ENCODE peak calls at places on chromosomes 12 and 14, in six cellular contexts. H is neural progenitor cell, J is HCT116, G is gastrocnemius medialis, Q is psoas muscle, S is cardiac fibroblast. L is an unnamed sample.

GRCh38 chr12:75953312-75953906 is 78.2 kb downstream of the PHLDA1 start:
- DNase-seq in H (no peak), J (no peak), Q (no peak), S (peak), G (no peak), L (peak)

GRCh38 chr12:96063046-96063445 is 27.7 kb upstream of the LTA4H start:
- DNase-seq in G (no peak), S (peak), H (no peak), J (no peak), Q (no peak), L (no peak)

GRCh38 chr12:101619026-101619827 is 24.5 kb downstream of the MYBPC1 start:
- DNase-seq in H (no peak), J (no peak), Q (no peak), S (no peak), G (no peak), L (no peak)

GRCh38 chr12:76878899-76879709 is at the start of gene CSRP2:
- DNase-seq in J (peak), H (peak), G (peak), S (peak), Q (peak), L (no peak)

GRCh38 chr12:114238808-114239207 is 167.1 kb downstream of the TBX5 start:
- DNase-seq in Q (no peak), J (no peak), S (peak), G (no peak), H (no peak), L (no peak)

GRCh38 chr12:11795192-11795909 is 145.9 kb downstream of the ETV6 start:
- DNase-seq in G (peak), Q (no peak), H (no peak), S (no peak), J (peak), L (no peak)

GRCh38 chr12:32134144-32134888 is 27.7 kb downstream of the BICD1 start:
- DNase-seq in J (no peak), G (no peak), H (no peak), S (peak), Q (no peak), L (no peak)

GRCh38 chr12:3820122-3820521 is 53.1 kb downstream of the PARP11 start:
- DNase-seq in G (no peak), H (no peak), S (no peak), Q (no peak), J (no peak), L (peak)

GRCh38 chr14:38184132-38184531 is 23.6 kb upstream of the SSTR1 start:
- DNase-seq in S (no peak), H (no peak), Q (no peak), G (no peak), J (no peak), L (no peak)

GRCh38 chr12:6927379-6927991 is at the start of gene ATN1:
- DNase-seq in H (peak), Q (peak), S (peak), G (peak), J (no peak), L (no peak)

GRCh38 chr12:114136656-114137055 is 170.5 kb upstream of the RBM19 start:
- DNase-seq in S (no peak), G (no peak), Q (no peak), H (no peak), J (no peak), L (no peak)

GRCh38 chr14:56874375-56874774 is 64.1 kb upstream of the OTX2 start:
- DNase-seq in H (peak), J (peak), S (no peak), G (no peak), Q (no peak), L (no peak)

GRCh38 chr12:112347521-112347920 is 34.7 kb downstream of the HECTD4 start:
- DNase-seq in J (no peak), Q (no peak), G (no peak), H (no peak), S (peak), L (no peak)

GRCh38 chr14:20686386-20687143 is 2.0 kb upstream of the ANG start:
- DNase-seq in G (no peak), S (no peak), J (no peak), H (no peak), Q (no peak), L (no peak)
- H3K4me3 ChIP-seq in G (no peak), S (no peak), J (no peak), H (no peak), Q (no peak), L (no peak)

DNA sequence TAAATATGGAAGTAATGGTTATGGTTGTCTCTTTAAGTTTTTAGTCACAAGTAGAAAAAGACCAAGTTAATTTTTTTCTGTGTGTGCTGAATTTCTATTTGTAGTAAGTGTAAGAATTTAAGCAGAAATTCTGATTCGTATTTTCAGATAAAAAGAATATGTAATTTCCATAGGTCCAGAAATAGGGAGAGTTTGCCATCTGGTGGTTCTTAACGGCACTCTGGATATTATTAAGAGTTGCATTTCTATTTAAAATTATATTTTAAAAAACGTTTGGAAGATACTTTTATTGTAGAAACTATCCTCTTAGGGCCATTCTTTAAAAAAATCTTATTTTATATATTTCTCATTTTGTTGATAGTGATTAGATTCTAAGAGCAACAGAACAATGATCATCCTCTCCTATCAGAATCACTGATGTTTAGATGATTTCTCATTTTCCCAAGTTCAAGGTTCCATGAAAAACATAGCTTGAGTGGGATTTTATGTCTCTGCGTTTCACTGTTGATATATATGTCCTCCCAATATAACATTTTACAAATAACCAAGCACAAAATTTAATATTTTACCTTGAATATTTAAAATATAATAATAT is 88.3 kb downstream of the LRRK2 start:
- DNase-seq in Q (no peak), H (no peak), S (peak), G (no peak), J (no peak), L (no peak)
- TF ChIP-seq CTCF in Q (peak), H (peak), S (peak), G (no peak), J (peak), L (peak)

GRCh38 chr12:10716704-10717315 is 6.3 kb downstream of the YBX3 start:
- DNase-seq in S (peak), J (peak), G (peak), H (peak), Q (peak), L (no peak)

GRCh38 chr12:10718279-10718821 is 4.8 kb downstream of the YBX3 start:
- DNase-seq in S (peak), H (peak), Q (no peak), J (no peak), G (peak), L (no peak)

GRCh38 chr12:10717410-10717809 is 5.7 kb downstream of the YBX3 start:
- DNase-seq in Q (no peak), H (peak), S (peak), G (no peak), J (no peak), L (no peak)

GRCh38 chr12:10715491-10715890 is 7.6 kb downstream of the YBX3 start:
- DNase-seq in Q (no peak), H (no peak), S (no peak), J (no peak), G (no peak), L (no peak)

DNA sequence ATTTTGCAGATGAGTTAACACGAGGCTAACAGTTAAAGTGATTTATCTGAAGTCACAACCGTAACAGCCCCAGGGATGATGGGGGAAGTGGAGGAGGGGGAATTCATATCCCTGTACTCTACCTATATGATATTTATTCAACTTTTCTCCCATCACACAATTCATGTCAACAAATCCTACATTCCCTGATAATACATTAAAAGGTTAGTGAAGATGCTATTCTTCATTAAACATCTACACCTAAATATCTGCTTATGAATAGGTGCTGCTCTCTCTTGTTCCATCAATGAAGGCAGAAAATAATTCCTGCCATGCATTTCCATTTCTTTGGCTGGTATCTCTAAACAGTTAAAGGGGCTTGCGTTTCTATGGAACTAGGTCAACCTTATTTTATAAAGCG is 6.8 kb downstream of the YBX3 start:
- DNase-seq in J (no peak), S (no peak), H (no peak), Q (no peak), G (no peak), L (no peak)
- H3K4me3 ChIP-seq in J (peak), S (no peak), H (no peak), Q (peak), G (peak), L (peak)

DNA sequence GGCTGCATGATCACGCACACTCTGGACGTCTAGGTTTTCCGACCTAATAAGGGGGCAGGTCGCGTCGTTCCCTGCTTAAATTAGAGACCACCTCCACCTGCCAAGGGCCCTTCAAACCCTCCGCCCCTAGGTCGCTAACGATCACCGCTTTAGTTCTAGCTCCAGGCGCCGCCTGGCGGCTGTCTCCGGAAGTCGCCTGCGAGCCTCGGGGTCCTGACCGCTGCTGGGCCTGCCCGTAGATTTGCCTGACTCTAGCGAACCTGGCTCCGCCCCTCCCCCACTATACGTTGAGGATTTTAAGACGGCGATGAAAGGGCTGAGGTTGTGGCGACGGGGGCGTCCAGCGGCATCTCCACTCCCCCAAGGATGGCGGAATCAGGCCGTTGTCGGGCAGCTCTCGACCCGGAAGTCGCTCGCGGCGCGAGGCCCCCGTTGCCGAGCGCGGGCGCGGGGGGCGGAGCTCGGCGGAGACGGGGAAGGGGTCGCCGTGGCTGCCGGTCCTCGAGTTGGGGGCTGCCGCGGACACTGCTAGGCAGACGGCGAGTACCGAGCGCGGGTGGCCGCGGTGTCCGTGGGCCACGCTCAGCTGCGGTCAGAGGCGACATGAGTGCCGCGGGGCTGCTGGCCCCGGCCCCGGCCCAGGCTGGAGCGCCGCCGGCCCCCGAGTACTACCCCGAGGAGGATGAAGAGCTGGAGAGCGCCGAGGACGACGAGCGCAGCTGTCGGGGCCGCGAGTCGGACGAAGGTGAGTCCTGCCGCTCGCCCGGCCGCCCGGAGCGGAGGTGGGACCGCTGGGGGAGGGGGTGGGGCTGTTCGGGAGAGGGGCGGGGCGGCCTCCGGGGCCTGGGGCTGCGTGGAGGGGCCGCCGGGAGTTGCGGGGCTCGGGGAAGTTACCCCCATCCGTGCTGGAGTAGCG is at the start of gene SUDS3:
- DNase-seq in H (peak), J (peak), Q (peak), G (peak), S (peak), L (no peak)
- TF ChIP-seq CTCF in H (peak), J (peak), Q (peak), G (peak), S (peak), L (peak)

DNA sequence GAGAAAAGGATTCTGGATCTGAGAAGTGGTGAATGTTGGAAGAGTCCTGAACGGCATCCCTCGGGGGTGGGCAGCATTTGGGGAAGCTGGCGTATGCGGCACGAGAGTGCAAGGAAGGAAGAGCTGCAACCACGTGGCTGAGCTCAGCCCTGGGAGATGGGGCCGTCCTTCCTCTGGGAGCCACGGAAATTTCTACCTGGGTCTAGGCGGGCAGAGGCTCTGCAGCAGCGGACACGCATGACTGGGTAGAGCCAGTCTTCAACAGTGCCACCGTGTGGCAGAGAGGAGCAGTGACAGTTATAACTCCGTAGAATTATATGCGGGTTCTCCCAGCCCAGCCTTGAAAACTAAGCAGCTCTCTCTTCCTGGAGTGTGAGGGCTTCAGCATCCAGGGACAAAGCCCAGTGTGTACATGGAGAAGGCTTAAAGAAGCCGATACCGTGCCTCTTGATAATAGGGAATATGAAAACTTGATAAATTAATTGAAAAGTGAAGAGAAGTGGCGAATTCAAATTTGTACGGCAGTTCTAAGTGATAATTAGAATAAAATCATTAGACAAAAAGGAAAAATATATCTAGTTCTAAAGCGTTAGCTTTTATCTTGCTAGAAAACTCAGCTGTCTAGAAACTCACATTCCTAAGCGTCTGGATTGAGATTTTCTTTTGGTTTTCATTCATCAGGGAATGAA is 82.9 kb upstream of the STXBP6 start:
- DNase-seq in G (peak), Q (peak), H (peak), J (no peak), S (peak), L (no peak)
- H3K4me3 ChIP-seq in G (no peak), Q (no peak), H (no peak), J (no peak), S (no peak), L (no peak)